ENCODE peak calls at places on chromosomes 2 and 18, in four cellular contexts. P, O, G and S are unnamed samples.

GRCh38 chr2:140496714-140497113 is 1634.1 kb downstream of the LRP1B start:
- DNase-seq in P (no peak), O (no peak), G (no peak), S (no peak)

GRCh38 chr2:44916291-44916690 is 25.2 kb upstream of the SIX3 start:
- DNase-seq in G (no peak), P (no peak), O (no peak), S (no peak)

GRCh38 chr2:10935953-10936942 is 24.5 kb downstream of the KCNF1 start:
- DNase-seq in P (no peak), O (no peak), G (no peak), S (no peak)

GRCh38 chr2:46122318-46122970 is 174.8 kb upstream of the EPAS1 start:
- DNase-seq in O (no peak), P (no peak), G (no peak), S (no peak)

GRCh38 chr18:23784811-23785245 is 95.6 kb downstream of the LAMA3 start:
- DNase-seq in P (no peak), O (no peak), G (no peak), S (no peak)

GRCh38 chr18:75280427-75281280 is 70.1 kb downstream of the TSHZ1 start:
- DNase-seq in G (no peak), O (no peak), P (no peak), S (no peak)

GRCh38 chr2:237859533-237860272 is at the start of gene RAMP1:
- DNase-seq in G (no peak), O (no peak), P (no peak), S (peak; percentile 17)

GRCh38 chr2:105361132-105361889 is 24.0 kb downstream of the C2orf49 start:
- DNase-seq in O (no peak), P (no peak), G (no peak), S (no peak)

GRCh38 chr2:73827018-73827417 is 1.7 kb upstream of the STAMBP start:
- DNase-seq in O (no peak), G (no peak), P (no peak), S (peak; percentile 28)

GRCh38 chr18:24930974-24931373 is 421.0 kb downstream of the ZNF521 start:
- DNase-seq in G (no peak), O (peak; percentile 54), P (no peak), S (no peak)